ENCODE peak calls at places on chromosomes 4 and X, in five cellular contexts. L is HuH-7.5; E is activated CD8-positive, alpha-beta memory T cell treated with anti-CD3 and anti-CD28 coated beads, Interleukin-2, amount 50 U/mL, for 48 hours; Y is epithelial cell of esophagus; B is GM23338. U is an unnamed sample.
A peak's percentile ranks its signal among the peaks of the same experiment; 100 is the strongest.

GRCh38 chr4:151652841-151653547 is 107.8 kb downstream of the GATB start:
- DNase-seq in L (no peak), E (no peak), B (no peak), Y (no peak), U (no peak)

GRCh38 chrX:74421181-74422028 is at the start of gene SLC16A2:
- DNase-seq in E (peak; percentile 59), L (no peak), B (peak; percentile 60), Y (peak; percentile 68), U (peak; percentile 69)

GRCh38 chr4:125265846-125266245 is 48.9 kb upstream of the FAT4 start:
- DNase-seq in B (no peak), Y (no peak), E (no peak), L (no peak), U (no peak)

GRCh38 chrX:17525762-17526555 is 151.0 kb downstream of the NHS start:
- DNase-seq in B (no peak), L (no peak), E (no peak), Y (no peak), U (no peak)

GRCh38 chr4:87224036-87224923 is 3.9 kb upstream of the KLHL8 start:
- DNase-seq in E (no peak), B (no peak), Y (no peak), L (no peak), U (no peak)

GRCh38 chr4:126827669-126828068 is 805.1 kb upstream of the INTU start:
- DNase-seq in B (no peak), Y (no peak), L (no peak), E (no peak), U (no peak)

GRCh38 chrX:136147966-136148365 is 633 bp downstream of the FHL1 start:
- DNase-seq in E (no peak), B (peak; percentile 39), L (no peak), Y (no peak), U (no peak)

GRCh38 chr4:8267077-8267476 is 2.5 kb upstream of the HTRA3 start:
- DNase-seq in B (peak; percentile 87), E (peak; percentile 66), Y (peak; percentile 75), L (peak; percentile 91), U (peak; percentile 81)

GRCh38 chr4:93791570-93792195 is 36.9 kb upstream of the ATOH1 start:
- DNase-seq in L (no peak), Y (peak; percentile 64), B (peak; percentile 89), E (peak; percentile 59), U (peak; percentile 81)

GRCh38 chrX:107750263-107750662 is 25.3 kb downstream of the TSC22D3 start:
- DNase-seq in B (peak; percentile 39), Y (no peak), L (no peak), E (no peak), U (no peak)

GRCh38 chrX:126658447-126658846 is 105.8 kb upstream of the DCAF12L1 start:
- DNase-seq in E (no peak), B (no peak), L (no peak), Y (peak; percentile 0), U (peak; percentile 67)

GRCh38 chr4:157315968-157316367 is 95.4 kb downstream of the GRIA2 start:
- DNase-seq in B (no peak), L (no peak), Y (no peak), E (no peak), U (no peak)

GRCh38 chr4:115219862-115220261 is 106.4 kb upstream of the NDST4 start:
- DNase-seq in B (no peak), E (no peak), Y (no peak), L (no peak), U (no peak)

GRCh38 chr4:13534344-13535063 is 9.8 kb downstream of the NKX3-2 start:
- DNase-seq in E (peak; percentile 50), B (peak; percentile 71), Y (no peak), L (peak; percentile 15), U (no peak)

GRCh38 chrX:20685652-20686051 is 418.9 kb upstream of the RPS6KA3 start:
- DNase-seq in B (no peak), Y (no peak), E (no peak), L (no peak), U (no peak)

GRCh38 chr4:139509727-139510410 is 46.1 kb downstream of the SETD7 start:
- DNase-seq in L (no peak), E (no peak), B (peak; percentile 79), Y (peak; percentile 32), U (peak; percentile 29)

GRCh38 chrX:5681159-5681558 is 547.5 kb downstream of the NLGN4X start:
- DNase-seq in L (no peak), E (no peak), B (peak; percentile 53), Y (peak; percentile 13), U (no peak)

GRCh38 chr4:177607111-177607573 is 164.9 kb upstream of the AGA start:
- DNase-seq in E (no peak), L (no peak), Y (no peak), B (no peak), U (no peak)

GRCh38 chr4:6112606-6113290 is 87.6 kb downstream of the JAKMIP1 start:
- DNase-seq in Y (no peak), E (peak; percentile 25), B (no peak), L (no peak), U (no peak)

GRCh38 chrX:134480061-134480460 is 20.1 kb downstream of the HPRT1 start:
- DNase-seq in Y (peak; percentile 57), L (no peak), E (no peak), B (no peak), U (peak; percentile 24)

GRCh38 chrX:41335590-41336331 is 1.8 kb downstream of the DDX3X start:
- DNase-seq in L (no peak), B (no peak), E (no peak), Y (no peak), U (no peak)

GRCh38 chr4:10696253-10696652 is 11.7 kb upstream of the CLNK start:
- DNase-seq in Y (no peak), L (no peak), E (no peak), B (no peak), U (no peak)

GRCh38 chr4:35250771-35251170 is 993.5 kb downstream of the ARAP2 start:
- DNase-seq in L (no peak), E (no peak), B (no peak), Y (peak; percentile 54), U (peak; percentile 61)

GRCh38 chrX:23435108-23435507 is 100.5 kb downstream of the PTCHD1 start:
- DNase-seq in E (no peak), Y (no peak), B (no peak), L (no peak), U (peak; percentile 3)

GRCh38 chrX:17081535-17081934 is 135.1 kb downstream of the REPS2 start:
- DNase-seq in L (no peak), B (no peak), Y (no peak), E (no peak), U (no peak)

GRCh38 chr4:88659061-88659889 is 38.4 kb downstream of the NAP1L5 start:
- DNase-seq in E (no peak), B (peak; percentile 81), L (peak; percentile 29), Y (peak; percentile 87), U (peak; percentile 79)

GRCh38 chr4:112361181-112361791 is 64.1 kb downstream of the ALPK1 start:
- DNase-seq in Y (peak; percentile 49), B (peak; percentile 88), L (no peak), E (no peak), U (peak; percentile 73)

GRCh38 chrX:119757979-119758681 is at the start of gene SOWAHD:
- DNase-seq in E (peak; percentile 57), Y (peak; percentile 24), L (peak; percentile 29), B (peak; percentile 73), U (peak; percentile 48)

GRCh38 chrX:17020371-17020770 is 73.9 kb downstream of the REPS2 start:
- DNase-seq in B (no peak), Y (no peak), L (no peak), E (no peak), U (no peak)

GRCh38 chr4:22573198-22573597 is 57.3 kb upstream of the ADGRA3 start:
- DNase-seq in E (no peak), B (no peak), L (no peak), Y (peak; percentile 7), U (peak; percentile 41)

GRCh38 chrX:12921886-12922599 is 15.6 kb downstream of the TLR8 start:
- DNase-seq in E (no peak), B (no peak), Y (no peak), L (no peak), U (peak; percentile 35)

GRCh38 chr4:80592950-80593349 is 257.4 kb downstream of the CFAP299 start:
- DNase-seq in E (no peak), L (no peak), B (peak; percentile 35), Y (peak; percentile 6), U (peak; percentile 14)

GRCh38 chr4:169208090-169208455 is 62.7 kb downstream of the SH3RF1 start:
- DNase-seq in L (no peak), Y (no peak), B (peak; percentile 40), E (no peak), U (no peak)

U was measured in MCF 10A.